ENCODE peak calls at places on chromosomes 2 and 18, in five cellular contexts. One of them, this sample, is unnamed.
A peak's percentile ranks its signal among the peaks of the same experiment; 100 is the strongest.

GRCh38 chr2:100272848-100273329 is 49.4 kb downstream of the LONRF2 start:
- DNase-seq in SK-N-SH: peak; percentile 32
- DNase-seq in GM12878: no peak
- DNase-seq in K562: no peak
- DNase-seq in HL-60: no peak
- DNase-seq in this sample: no peak

GRCh38 chr2:31268344-31268743 is 34.4 kb downstream of the EHD3 start:
- DNase-seq in SK-N-SH: no peak
- DNase-seq in GM12878: no peak
- DNase-seq in HL-60: no peak
- DNase-seq in K562: no peak
- DNase-seq in this sample: no peak

GRCh38 chr2:190501702-190502407 is 32.7 kb downstream of the NEMP2 start:
- DNase-seq in GM12878: no peak
- DNase-seq in HL-60: no peak
- DNase-seq in K562: no peak
- DNase-seq in SK-N-SH: no peak
- DNase-seq in this sample: no peak

GRCh38 chr2:201618744-201619654 is 24.3 kb downstream of the TMEM237 start:
- DNase-seq in HL-60: no peak
- DNase-seq in SK-N-SH: peak; percentile 48
- DNase-seq in GM12878: no peak
- DNase-seq in K562: peak; percentile 30
- DNase-seq in this sample: no peak

GRCh38 chr2:209566250-209566649 is 142.4 kb downstream of the MAP2 start:
- DNase-seq in SK-N-SH: no peak
- DNase-seq in K562: no peak
- DNase-seq in HL-60: no peak
- DNase-seq in GM12878: no peak
- DNase-seq in this sample: no peak

GRCh38 chr18:76986391-76986790 is 146.2 kb downstream of the MBP start:
- DNase-seq in HL-60: no peak
- DNase-seq in K562: no peak
- DNase-seq in GM12878: no peak
- DNase-seq in SK-N-SH: no peak
- DNase-seq in this sample: no peak

GRCh38 chr2:162086904-162087303 is 12.9 kb upstream of the DPP4 start:
- DNase-seq in SK-N-SH: no peak
- DNase-seq in HL-60: no peak
- DNase-seq in K562: no peak
- DNase-seq in GM12878: no peak
- DNase-seq in this sample: no peak

GRCh38 chr2:200136655-200137054 is 169.8 kb upstream of the SPATS2L start:
- DNase-seq in K562: no peak
- DNase-seq in SK-N-SH: no peak
- DNase-seq in GM12878: no peak
- DNase-seq in HL-60: no peak
- DNase-seq in this sample: peak; percentile 70

GRCh38 chr18:25228410-25228809 is 123.6 kb downstream of the ZNF521 start:
- DNase-seq in K562: no peak
- DNase-seq in HL-60: no peak
- DNase-seq in GM12878: no peak
- DNase-seq in SK-N-SH: no peak
- DNase-seq in this sample: no peak

GRCh38 chr2:65382323-65382722 is 50.1 kb downstream of the SPRED2 start:
- DNase-seq in GM12878: no peak
- DNase-seq in SK-N-SH: no peak
- DNase-seq in HL-60: no peak
- DNase-seq in K562: no peak
- DNase-seq in this sample: no peak

GRCh38 chr18:68438983-68439382 is 275.9 kb downstream of the TMX3 start:
- DNase-seq in HL-60: no peak
- DNase-seq in GM12878: no peak
- DNase-seq in SK-N-SH: no peak
- DNase-seq in K562: no peak
- DNase-seq in this sample: no peak

GRCh38 chr2:175293776-175294175 is 112.3 kb upstream of the ATP5MC3 start:
- DNase-seq in GM12878: no peak
- DNase-seq in HL-60: no peak
- DNase-seq in K562: no peak
- DNase-seq in SK-N-SH: no peak
- DNase-seq in this sample: no peak

GRCh38 chr2:62870966-62871365 is 165.5 kb downstream of the EHBP1 start:
- DNase-seq in GM12878: no peak
- DNase-seq in SK-N-SH: no peak
- DNase-seq in HL-60: no peak
- DNase-seq in K562: no peak
- DNase-seq in this sample: no peak

GRCh38 chr2:230664128-230664527 is 48.5 kb upstream of the CAB39 start:
- DNase-seq in SK-N-SH: no peak
- DNase-seq in K562: no peak
- DNase-seq in HL-60: no peak
- DNase-seq in GM12878: no peak
- DNase-seq in this sample: no peak

GRCh38 chr2:175490306-175490705 is 308.8 kb upstream of the ATP5MC3 start:
- DNase-seq in HL-60: no peak
- DNase-seq in SK-N-SH: peak; percentile 63
- DNase-seq in K562: no peak
- DNase-seq in GM12878: no peak
- DNase-seq in this sample: no peak

GRCh38 chr2:235570256-235570655 is 76.4 kb downstream of the AGAP1 start:
- DNase-seq in K562: no peak
- DNase-seq in GM12878: no peak
- DNase-seq in SK-N-SH: no peak
- DNase-seq in HL-60: no peak
- DNase-seq in this sample: no peak

GRCh38 chr2:185578293-185578692 is 160.3 kb upstream of the FSIP2 start:
- DNase-seq in HL-60: no peak
- DNase-seq in K562: no peak
- DNase-seq in GM12878: no peak
- DNase-seq in SK-N-SH: no peak
- DNase-seq in this sample: no peak

GRCh38 chr2:222859786-222860726 is 780 bp upstream of the ACSL3 start:
- DNase-seq in HL-60: peak; percentile 19
- DNase-seq in GM12878: no peak
- DNase-seq in SK-N-SH: peak; percentile 22
- DNase-seq in K562: no peak
- DNase-seq in this sample: no peak

GRCh38 chr2:25418944-25419677 is 77.4 kb upstream of the DNMT3A start:
- DNase-seq in K562: no peak
- DNase-seq in SK-N-SH: peak; percentile 53
- DNase-seq in GM12878: peak; percentile 95
- DNase-seq in HL-60: no peak
- DNase-seq in this sample: no peak

GRCh38 chr2:69720404-69720803 is 21.5 kb upstream of the ANXA4 start:
- DNase-seq in GM12878: no peak
- DNase-seq in HL-60: no peak
- DNase-seq in K562: peak; percentile 26
- DNase-seq in SK-N-SH: peak; percentile 37
- DNase-seq in this sample: no peak

DNA sequence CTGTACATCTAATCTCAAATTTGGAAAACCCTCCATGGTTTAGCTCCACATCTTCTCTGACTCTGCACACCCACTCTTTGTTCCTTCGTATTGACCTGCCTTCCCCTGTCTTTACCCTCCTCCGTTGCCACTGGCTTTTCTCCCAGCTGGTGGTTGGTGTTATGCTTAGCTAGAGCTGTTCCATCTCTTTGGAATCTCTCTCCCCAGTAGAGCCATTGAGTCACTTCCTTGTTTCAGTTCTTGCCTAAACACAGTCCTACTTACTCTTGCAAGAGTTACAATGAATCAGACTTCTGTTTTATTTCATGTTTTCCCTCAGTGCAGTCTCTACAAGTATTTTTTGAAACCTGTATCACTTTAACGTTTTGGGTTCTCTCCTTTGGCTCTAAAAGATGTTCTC is 263.9 kb downstream of the LTBP1 start:
- DNase-seq in GM12878: no peak
- DNase-seq in K562: no peak
- DNase-seq in HL-60: no peak
- DNase-seq in SK-N-SH: no peak
- DNase-seq in this sample: no peak
- TF ChIP-seq GABPA in GM12878: no peak
- TF ChIP-seq GABPA in K562: no peak
- TF ChIP-seq GABPA in HL-60: no peak
- TF ChIP-seq GABPA in SK-N-SH: peak; percentile 18
- TF ChIP-seq GABPA in this sample: no peak

DNA sequence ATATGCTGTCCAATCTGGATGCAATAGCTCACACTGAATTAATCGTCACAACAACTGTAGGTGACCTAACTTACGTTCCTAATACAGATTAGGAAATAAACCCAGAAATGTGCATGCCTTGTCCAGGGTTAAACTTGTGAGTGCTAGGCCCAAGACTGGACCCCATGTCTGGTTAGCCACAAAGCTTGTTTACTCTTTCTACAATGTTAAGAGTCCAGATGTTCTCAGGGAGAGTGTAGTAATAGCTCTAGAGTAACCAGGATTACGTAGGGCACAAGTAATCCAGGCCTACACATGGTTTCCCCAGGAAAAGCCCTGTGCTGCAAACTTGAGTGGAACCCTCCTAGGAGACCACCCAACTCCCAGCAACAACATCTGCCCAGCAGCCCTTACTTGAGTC is 26.2 kb downstream of the TRIB2 start:
- DNase-seq in SK-N-SH: no peak
- DNase-seq in GM12878: no peak
- DNase-seq in K562: no peak
- DNase-seq in HL-60: no peak
- DNase-seq in this sample: no peak
- TF ChIP-seq GABPA in SK-N-SH: no peak
- TF ChIP-seq GABPA in GM12878: no peak
- TF ChIP-seq GABPA in K562: no peak
- TF ChIP-seq GABPA in HL-60: no peak
- TF ChIP-seq GABPA in this sample: no peak

GRCh38 chr2:12047761-12048160 is 301.3 kb downstream of the LPIN1 start:
- DNase-seq in K562: no peak
- DNase-seq in SK-N-SH: no peak
- DNase-seq in GM12878: no peak
- DNase-seq in HL-60: no peak
- DNase-seq in this sample: no peak

GRCh38 chr2:12052771-12053170 is 306.3 kb downstream of the LPIN1 start:
- DNase-seq in GM12878: no peak
- DNase-seq in SK-N-SH: no peak
- DNase-seq in K562: no peak
- DNase-seq in HL-60: no peak
- DNase-seq in this sample: no peak

GRCh38 chr2:12051831-12052230 is 305.4 kb downstream of the LPIN1 start:
- DNase-seq in SK-N-SH: no peak
- DNase-seq in GM12878: no peak
- DNase-seq in K562: no peak
- DNase-seq in HL-60: no peak
- DNase-seq in this sample: no peak

GRCh38 chr2:12048551-12048950 is 302.1 kb downstream of the LPIN1 start:
- DNase-seq in K562: no peak
- DNase-seq in HL-60: no peak
- DNase-seq in GM12878: no peak
- DNase-seq in SK-N-SH: peak; percentile 36
- DNase-seq in this sample: peak; percentile 57

DNA sequence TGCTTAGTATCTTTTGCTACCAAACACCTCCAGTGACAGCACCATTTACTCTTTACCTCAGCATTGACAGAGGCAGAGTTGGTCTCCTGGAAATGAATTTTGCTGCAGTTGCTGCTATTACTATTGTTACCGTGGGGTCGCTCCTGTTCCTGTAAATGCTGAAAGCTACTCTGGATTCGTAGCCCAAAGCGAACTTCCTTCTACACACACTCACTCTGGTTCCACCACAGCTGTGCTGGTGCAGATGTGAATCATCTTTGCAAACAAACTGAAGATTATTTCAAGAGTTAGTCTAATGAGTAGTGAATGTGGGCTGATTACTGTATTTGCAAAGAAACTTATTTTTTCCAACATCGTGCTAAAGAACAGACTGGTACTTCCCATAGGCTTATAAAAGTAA is 303.9 kb downstream of the LPIN1 start:
- DNase-seq in SK-N-SH: no peak
- DNase-seq in HL-60: peak; percentile 45
- DNase-seq in K562: no peak
- DNase-seq in GM12878: no peak
- DNase-seq in this sample: no peak
- TF ChIP-seq GABPA in SK-N-SH: no peak
- TF ChIP-seq GABPA in HL-60: no peak
- TF ChIP-seq GABPA in K562: no peak
- TF ChIP-seq GABPA in GM12878: no peak
- TF ChIP-seq GABPA in this sample: no peak

GRCh38 chr2:183532514-183532913 is 408.3 kb downstream of the NUP35 start:
- DNase-seq in SK-N-SH: no peak
- DNase-seq in GM12878: no peak
- DNase-seq in HL-60: no peak
- DNase-seq in K562: no peak
- DNase-seq in this sample: no peak
- TF ChIP-seq GABPA in SK-N-SH: no peak
- TF ChIP-seq GABPA in GM12878: no peak
- TF ChIP-seq GABPA in HL-60: no peak
- TF ChIP-seq GABPA in K562: no peak
- TF ChIP-seq GABPA in this sample: no peak

DNA sequence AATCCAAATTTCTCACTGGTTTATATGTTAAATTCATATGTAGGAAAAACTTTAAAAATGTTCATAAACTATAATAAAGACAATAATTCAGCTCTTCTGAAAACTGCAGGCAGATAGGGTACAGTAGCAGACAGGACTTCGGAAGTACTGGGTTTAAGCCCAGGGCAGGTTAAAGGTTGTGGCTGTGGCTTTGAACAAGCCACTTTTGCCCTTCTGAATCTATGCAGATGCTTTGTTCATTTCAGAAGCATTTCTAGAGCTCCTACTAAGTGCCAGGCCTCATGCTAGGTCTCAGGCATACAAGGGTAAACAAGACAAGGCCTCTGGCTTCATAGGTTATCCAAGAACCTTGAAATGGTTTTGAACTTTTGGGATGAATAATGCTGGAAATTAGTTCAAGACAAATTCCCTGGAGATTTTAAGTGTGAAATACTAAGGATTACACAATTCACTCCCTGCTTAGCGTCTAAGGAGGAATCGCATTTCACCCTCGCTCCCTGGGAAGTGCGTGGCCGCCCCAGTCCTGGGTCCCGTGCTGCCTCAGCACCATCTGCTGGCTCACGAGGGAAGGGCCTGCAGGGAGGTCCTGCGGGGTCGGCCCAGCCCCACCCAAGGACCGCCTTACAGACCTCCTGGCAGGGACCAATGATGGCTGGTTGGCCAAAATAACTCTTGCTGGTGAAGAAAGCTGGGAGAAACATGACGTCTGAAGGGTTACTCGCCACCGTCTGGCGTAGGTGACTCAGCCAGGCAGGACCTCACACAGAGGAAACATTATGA is 67.7 kb upstream of the L3MBTL4 start:
- DNase-seq in K562: peak; percentile 49
- DNase-seq in GM12878: no peak
- DNase-seq in HL-60: no peak
- DNase-seq in SK-N-SH: peak; percentile 67
- DNase-seq in this sample: peak; percentile 80
- TF ChIP-seq GABPA in K562: no peak
- TF ChIP-seq GABPA in GM12878: no peak
- TF ChIP-seq GABPA in HL-60: no peak
- TF ChIP-seq GABPA in SK-N-SH: no peak
- TF ChIP-seq GABPA in this sample: no peak

GRCh38 chr2:27756544-27757498 is 14.7 kb upstream of the MRPL33 start:
- DNase-seq in SK-N-SH: no peak
- DNase-seq in GM12878: no peak
- DNase-seq in HL-60: peak; percentile 94
- DNase-seq in K562: no peak
- DNase-seq in this sample: no peak
- TF ChIP-seq GABPA in SK-N-SH: no peak
- TF ChIP-seq GABPA in GM12878: no peak
- TF ChIP-seq GABPA in HL-60: no peak
- TF ChIP-seq GABPA in K562: no peak
- TF ChIP-seq GABPA in this sample: no peak

This sample was measured in H1.